ENCODE peak calls at places on chromosomes 12 and 14, in ten cellular contexts. C, T, N, P, K, I, D, A, M and J are unnamed samples. For H3K9me3, the result is how much of the 10 kb centered on the place peaks cover.

GRCh38 chr12:2756756-2757155 is 38.0 kb upstream of the FKBP4 start:
- DNase-seq in A (no peak), C (no peak), T (no peak), K (no peak), D (no peak), N (no peak), P (no peak), I (no peak), M (no peak), J (no peak)

GRCh38 chr14:32027255-32027939 is 49.7 kb upstream of the ARHGAP5 start:
- DNase-seq in I (no peak), C (no peak), T (no peak), A (no peak), P (no peak), M (no peak), N (no peak), D (no peak), K (no peak), J (no peak)

GRCh38 chr14:78605065-78605762 is 435.0 kb downstream of the NRXN3 start:
- DNase-seq in K (no peak), P (no peak), T (no peak), M (no peak), A (no peak), I (no peak), C (no peak), D (no peak), N (no peak), J (no peak)

GRCh38 chr14:99950191-99950590 is 115.0 kb upstream of the EVL start:
- DNase-seq in C (no peak), I (no peak), D (no peak), P (no peak), N (no peak), M (no peak), T (no peak), K (no peak), A (no peak), J (no peak)

GRCh38 chr14:53710615-53711014 is 246.0 kb downstream of the BMP4 start:
- DNase-seq in P (no peak), T (no peak), I (no peak), C (no peak), K (no peak), D (no peak), M (no peak), N (no peak), A (no peak), J (no peak)

GRCh38 chr14:99971929-99972747 is 93.1 kb upstream of the EVL start:
- DNase-seq in I (no peak), D (no peak), C (peak), M (peak), K (no peak), A (no peak), N (no peak), P (no peak), T (no peak), J (no peak)

GRCh38 chr12:54012631-54013398 is 4.0 kb downstream of the HOXC8 start:
- DNase-seq in I (no peak), K (peak), A (no peak), N (no peak), T (no peak), D (no peak), M (peak), C (no peak), P (no peak), J (no peak)

GRCh38 chr14:85798852-85799251 is 268.9 kb downstream of the FLRT2 start:
- DNase-seq in D (no peak), N (no peak), I (no peak), A (no peak), P (no peak), M (no peak), K (no peak), T (no peak), C (no peak), J (no peak)

GRCh38 chr14:90674716-90675115 is 141.5 kb downstream of the TTC7B start:
- DNase-seq in A (no peak), D (no peak), I (no peak), P (no peak), T (no peak), N (no peak), K (no peak), C (no peak), M (no peak), J (no peak)

GRCh38 chr12:11827096-11827841 is 177.8 kb downstream of the ETV6 start:
- DNase-seq in N (peak), A (no peak), M (no peak), C (peak), K (no peak), I (peak), T (no peak), D (no peak), P (no peak), J (no peak)

GRCh38 chr12:51904951-51905471 is 2.3 kb upstream of the ACVRL1 start:
- DNase-seq in I (no peak), M (no peak), D (no peak), C (no peak), P (no peak), A (no peak), N (peak), K (peak), T (no peak), J (no peak)

GRCh38 chr14:97602438-97603117 is 805.4 kb downstream of the VRK1 start:
- DNase-seq in D (no peak), I (no peak), M (no peak), C (no peak), K (no peak), N (no peak), P (no peak), T (no peak), A (no peak), J (peak)

DNA sequence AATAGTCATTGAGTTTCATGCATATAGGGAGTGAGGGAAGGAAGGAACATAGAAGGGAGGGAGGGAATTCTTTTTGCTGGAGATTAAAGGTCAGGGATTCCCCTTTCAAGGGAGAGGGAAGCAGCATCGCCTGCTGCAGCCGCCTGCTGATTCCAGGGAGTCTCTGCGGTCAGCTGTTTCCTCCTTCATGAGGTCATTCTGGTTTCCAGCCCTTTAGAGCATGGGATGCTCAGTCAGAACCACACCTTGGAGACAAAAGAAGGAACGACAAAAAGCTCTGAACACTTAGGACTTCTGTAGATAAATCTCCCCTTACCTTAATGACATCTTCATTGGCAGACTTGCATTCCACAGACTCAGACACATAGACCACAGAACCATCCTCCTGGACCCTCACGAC is 923.0 kb upstream of the TMEM132C start:
- DNase-seq in D (no peak), C (no peak), I (no peak), T (no peak), A (no peak), K (no peak), N (no peak), P (no peak), M (no peak), J (no peak)
- H3K9me3 ChIP-seq in D (under half), C (under half), I (under half), T (under half), A (under half), K (under half), N (under half), P (under half), M (under half), J (under half)

GRCh38 chr12:81094718-81095360 is 17.0 kb downstream of the ACSS3 start:
- DNase-seq in P (no peak), I (no peak), C (no peak), M (no peak), T (no peak), N (no peak), A (no peak), D (no peak), K (no peak), J (no peak)

GRCh38 chr12:81092053-81092452 is 14.2 kb downstream of the ACSS3 start:
- DNase-seq in C (no peak), K (no peak), M (no peak), T (no peak), N (no peak), A (no peak), P (no peak), I (no peak), D (no peak), J (no peak)

DNA sequence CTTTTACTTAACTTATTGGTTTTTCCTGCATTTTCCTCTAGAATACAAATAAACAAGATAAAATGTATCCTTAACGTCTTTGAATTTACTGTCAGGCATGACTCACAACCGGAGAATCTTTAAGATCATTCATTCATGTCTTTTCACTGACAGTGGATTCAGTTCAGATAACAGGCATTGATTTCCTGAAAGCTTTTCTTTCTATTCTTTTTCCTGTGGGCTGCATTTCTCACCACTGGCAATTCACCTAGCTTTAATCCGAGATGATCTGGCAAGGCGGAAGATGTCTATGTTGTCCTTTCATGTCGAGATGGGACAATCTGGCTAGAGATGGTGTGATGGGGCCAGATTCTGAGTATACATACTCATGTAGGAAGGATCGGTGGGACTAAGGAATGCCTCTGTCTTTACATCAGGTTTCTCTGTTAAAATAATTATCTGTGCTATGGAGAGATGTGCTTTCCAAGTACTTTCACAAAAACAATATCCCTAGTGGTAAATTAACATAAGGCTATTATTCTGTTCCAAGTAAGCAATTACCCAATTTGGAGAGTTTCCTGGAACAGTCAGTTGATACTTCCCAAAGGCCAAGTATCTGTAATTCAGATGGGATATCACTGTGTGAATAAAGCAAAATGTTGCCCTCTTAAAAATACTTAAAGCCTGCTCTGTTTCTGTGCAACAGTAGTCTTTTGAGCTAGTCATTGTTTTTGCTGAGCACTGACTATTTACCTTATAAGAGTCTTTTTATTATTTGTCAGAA is 17.8 kb downstream of the ACSS3 start:
- DNase-seq in P (no peak), D (no peak), T (no peak), I (no peak), M (no peak), K (no peak), N (no peak), A (no peak), C (no peak), J (no peak)
- H3K27ac ChIP-seq in P (no peak), D (no peak), T (no peak), I (no peak), M (no peak), K (no peak), N (no peak), A (no peak), C (no peak), J (no peak)

DNA sequence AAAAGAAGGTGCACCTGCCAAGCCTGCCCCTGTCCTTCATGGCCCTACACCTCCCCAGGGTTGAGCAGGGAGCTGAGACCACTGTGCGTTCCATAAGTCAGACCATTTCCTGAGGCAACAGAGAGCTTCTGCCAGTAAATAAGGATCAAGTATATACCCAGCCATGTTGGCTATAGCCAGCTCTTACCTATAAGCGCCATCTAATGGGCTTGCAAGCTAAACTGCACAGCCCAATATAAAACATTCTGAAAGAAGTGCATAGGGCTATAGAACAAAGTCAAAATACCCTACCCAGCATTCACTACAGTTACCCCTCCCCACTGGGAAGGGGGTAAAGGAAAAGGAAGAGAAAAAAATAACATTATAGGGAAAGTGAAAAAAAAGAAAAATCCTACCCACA is 59.3 kb upstream of the SCAF11 start:
- DNase-seq in P (no peak), M (peak), C (no peak), K (no peak), D (no peak), A (no peak), T (no peak), N (no peak), I (no peak), J (no peak)
- TF ChIP-seq CTCF in P (no peak), M (peak), C (no peak), K (no peak), D (peak), A (no peak), T (no peak), N (no peak), I (no peak), J (no peak)

GRCh38 chr12:34304001-34304400 is 281.7 kb downstream of the ALG10 start:
- DNase-seq in T (no peak), M (no peak), A (no peak), N (no peak), C (no peak), K (peak), P (no peak), I (no peak), D (no peak), J (no peak)
- H3K9me3 ChIP-seq in T (under half), M (under half), A (under half), N (under half), C (under half), K (under half), P (under half), I (under half), D (half or more), J (half or more)